ENCODE peak calls at places on chromosomes 1 and 21, in five cellular contexts. R is A549, Z is GM12878, E is K562, P is H1. T is an unnamed sample.

GRCh38 chr1:66331641-66332523 is 202.1 kb upstream of the SGIP1 start:
- DNase-seq in R (peak), Z (no peak), E (no peak), P (peak), T (no peak)

GRCh38 chr1:86352096-86352495 is 44.0 kb downstream of the ODF2L start:
- DNase-seq in R (no peak), Z (no peak), E (no peak), P (no peak), T (no peak)

GRCh38 chr21:41419921-41420862 is 5.8 kb upstream of the MX1 start:
- DNase-seq in R (peak), Z (peak), E (peak), P (peak), T (peak)

GRCh38 chr1:22780696-22781095 is 70.1 kb downstream of the EPHB2 start:
- DNase-seq in R (peak), Z (no peak), E (peak), P (peak), T (no peak)

GRCh38 chr1:13965770-13966398 is 265.9 kb downstream of the PRDM2 start:
- DNase-seq in R (peak), Z (no peak), E (peak), P (peak), T (peak)

GRCh38 chr1:145964328-145965118 is at the start of the genes ANKRD34A and POLR3GL:
- DNase-seq in R (peak), Z (peak), E (peak), P (peak), T (peak)

GRCh38 chr1:205271277-205271676 is 43.5 kb downstream of the TMCC2 start:
- DNase-seq in R (no peak), Z (no peak), E (no peak), P (no peak), T (no peak)

GRCh38 chr1:6351480-6352137 is 42.0 kb downstream of the ACOT7 start:
- DNase-seq in R (no peak), Z (no peak), E (no peak), P (no peak), T (no peak)

GRCh38 chr1:7561331-7561921 is 209.7 kb upstream of the VAMP3 start:
- DNase-seq in R (no peak), Z (no peak), E (peak), P (peak), T (no peak)

GRCh38 chr1:17575786-17576584 is 36.5 kb downstream of the ARHGEF10L start:
- DNase-seq in R (no peak), Z (no peak), E (no peak), P (no peak), T (peak)

GRCh38 chr1:18109756-18110597 is 2.4 kb downstream of the IGSF21 start:
- DNase-seq in R (peak), Z (no peak), E (no peak), P (peak), T (no peak)

GRCh38 chr1:107787299-107787698 is 177.7 kb downstream of the VAV3 start:
- DNase-seq in R (no peak), Z (no peak), E (no peak), P (no peak), T (no peak)

GRCh38 chr21:46597031-46597430 is 7.9 kb downstream of the S100B start:
- DNase-seq in R (no peak), Z (no peak), E (no peak), P (no peak), T (no peak)

GRCh38 chr1:224106568-224107281 is 7.2 kb upstream of the FBXO28 start:
- DNase-seq in R (peak), Z (no peak), E (peak), P (peak), T (peak)

GRCh38 chr1:11648732-11649158 is 5.5 kb downstream of the FBXO2 start:
- DNase-seq in R (no peak), Z (no peak), E (peak), P (peak), T (no peak)

GRCh38 chr21:42427809-42428419 is 24.2 kb downstream of the UBASH3A start:
- DNase-seq in R (no peak), Z (no peak), E (no peak), P (no peak), T (no peak)

GRCh38 chr1:35536551-35537162 is 20.5 kb downstream of the KIAA0319L start:
- DNase-seq in R (no peak), Z (no peak), E (no peak), P (no peak), T (no peak)

GRCh38 chr21:42061195-42061865 is 9.8 kb upstream of the UMODL1 start:
- DNase-seq in R (no peak), Z (peak), E (no peak), P (no peak), T (no peak)

GRCh38 chr1:42380617-42381423 is at the start of gene RIMKLA:
- DNase-seq in R (peak), Z (no peak), E (peak), P (peak), T (peak)

GRCh38 chr21:32916522-32917099 is 109.1 kb upstream of the OLIG2 start:
- DNase-seq in R (no peak), Z (no peak), E (peak), P (no peak), T (peak)

GRCh38 chr21:37749132-37749531 is 167.1 kb downstream of the KCNJ6 start:
- DNase-seq in R (no peak), Z (no peak), E (no peak), P (no peak), T (no peak)
- TF ChIP-seq HDAC2 in R (no peak), Z (no peak), E (no peak), P (no peak), T (no peak)

GRCh38 chr1:155177192-155177917 is 3.7 kb downstream of the TRIM46 start:
- DNase-seq in R (no peak), Z (no peak), E (no peak), P (no peak), T (no peak)
- TF ChIP-seq HDAC2 in R (no peak), Z (no peak), E (no peak), P (no peak), T (no peak)

DNA sequence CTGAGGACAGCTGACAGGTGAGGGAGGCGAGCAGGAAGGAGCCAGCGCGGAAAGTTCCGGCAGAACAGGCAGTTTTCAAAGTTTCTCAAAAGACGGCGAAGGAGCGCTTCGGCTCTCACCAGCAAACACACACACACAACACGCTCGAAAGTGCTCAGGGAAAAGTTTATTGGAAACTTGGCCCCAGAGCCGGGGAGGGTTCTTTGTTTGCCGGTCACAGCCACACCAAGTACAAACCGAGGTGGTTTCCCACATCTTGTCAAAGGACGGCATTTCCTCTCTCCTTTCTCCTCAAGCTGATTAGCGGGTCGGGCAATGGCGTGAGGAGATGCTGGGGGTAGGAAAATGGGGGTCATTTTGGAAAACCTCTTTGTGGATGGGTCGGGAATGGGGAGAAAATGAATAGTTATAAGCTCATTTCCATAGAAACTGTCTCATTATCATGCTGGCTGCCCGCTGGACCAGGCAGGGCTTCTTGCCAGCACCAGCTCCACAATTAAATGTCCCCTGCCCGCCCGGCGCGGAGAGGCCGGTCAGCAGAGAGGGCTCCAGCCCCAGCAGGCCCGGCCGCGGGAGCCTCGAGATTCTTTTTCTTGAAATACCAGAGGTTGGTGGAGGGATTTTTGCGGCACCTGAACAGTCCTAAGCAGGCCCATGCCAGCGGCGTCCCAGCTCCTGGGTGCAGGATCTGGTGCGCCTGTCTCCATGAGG is 92.3 kb downstream of the PRDM16 start:
- DNase-seq in R (no peak), Z (no peak), E (no peak), P (no peak), T (no peak)
- TF ChIP-seq HDAC2 in R (no peak), Z (no peak), E (no peak), P (no peak), T (no peak)

GRCh38 chr1:84145051-84145450 is 980 bp downstream of the PRKACB start:
- DNase-seq in R (no peak), Z (no peak), E (no peak), P (no peak), T (no peak)
- TF ChIP-seq HDAC2 in R (no peak), Z (no peak), E (no peak), P (no peak), T (no peak)

GRCh38 chr21:38621132-38621531 is 122.9 kb upstream of the ERG start:
- DNase-seq in R (no peak), Z (no peak), E (no peak), P (no peak), T (peak)
- TF ChIP-seq HDAC2 in R (no peak), Z (no peak), E (no peak), P (no peak), T (no peak)

DNA sequence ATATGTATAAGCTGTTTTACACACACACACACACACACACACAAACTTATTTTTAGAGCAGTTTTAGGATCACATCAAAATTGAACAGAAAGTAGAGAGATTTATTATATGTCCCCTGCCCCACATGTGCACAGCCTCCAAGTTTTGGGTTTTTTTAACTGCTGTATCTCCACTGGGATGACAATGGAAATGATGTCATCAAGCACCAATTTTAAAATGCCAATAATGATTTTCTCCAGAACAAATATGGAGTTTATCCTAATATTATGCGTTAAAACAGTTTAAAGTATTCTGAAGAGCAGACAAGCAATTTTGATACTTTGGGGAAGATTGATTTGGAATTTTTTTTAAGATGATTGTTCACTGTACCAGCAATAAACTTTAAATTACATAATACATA is 56.7 kb downstream of the GFI1 start:
- DNase-seq in R (no peak), Z (no peak), E (no peak), P (no peak), T (no peak)
- TF ChIP-seq HDAC2 in R (no peak), Z (no peak), E (no peak), P (no peak), T (no peak)

DNA sequence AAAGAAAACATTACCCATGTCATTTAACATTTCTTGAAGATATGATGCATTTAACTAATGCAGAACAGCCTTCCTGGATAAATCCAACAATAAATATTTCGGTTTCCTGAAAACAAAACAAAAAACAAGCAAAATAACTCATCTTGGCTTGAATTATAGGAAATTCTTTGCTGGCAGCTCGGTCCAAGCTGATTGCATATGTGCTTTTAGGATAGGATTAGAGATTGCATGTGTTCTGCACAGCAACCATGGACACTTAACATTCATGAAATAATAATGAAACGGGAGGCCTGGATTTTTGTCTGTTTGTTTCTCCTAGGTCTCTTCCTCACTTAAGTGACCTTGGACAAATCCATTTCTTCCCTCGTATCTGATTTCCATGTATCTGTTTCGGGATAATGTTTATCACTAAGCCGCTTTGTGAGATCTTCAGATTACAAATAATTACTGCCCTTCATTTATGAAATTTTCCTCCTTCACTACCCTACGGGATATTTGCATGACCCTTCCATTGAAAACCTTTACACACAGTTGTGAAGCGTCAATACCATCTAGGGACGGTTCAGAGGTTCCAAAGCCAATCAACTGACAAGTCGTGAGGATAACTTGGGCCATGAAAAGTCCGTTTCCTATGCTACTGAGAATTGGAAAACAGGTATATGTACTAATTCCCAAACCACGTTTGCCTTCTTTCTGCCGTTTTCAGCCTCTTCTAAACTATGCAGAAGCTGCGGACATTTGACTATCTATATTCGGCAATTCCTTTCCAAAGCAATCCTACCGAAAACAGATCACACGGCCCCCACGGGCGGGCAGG is 1.3 kb upstream of the H3-3A start:
- DNase-seq in R (peak), Z (no peak), E (no peak), P (no peak), T (no peak)
- TF ChIP-seq HDAC2 in R (no peak), Z (no peak), E (peak), P (no peak), T (no peak)